ENCODE peak calls at places on chromosome 13, in nine cellular contexts. U, B, E, O, D, C, N, H and V are unnamed samples.
A peak's percentile ranks its signal among the peaks of the same experiment; 100 is the strongest.

GRCh38 chr13:80040219-80040976 is 300.5 kb downstream of the SPRY2 start:
- DNase-seq in U (no peak), B (no peak), E (no peak), O (no peak), D (no peak), C (no peak), N (no peak), H (no peak), V (no peak)

GRCh38 chr13:91652389-91652788 is 254.0 kb downstream of the GPC5 start:
- DNase-seq in U (no peak), B (no peak), E (no peak), O (no peak), D (no peak), C (no peak), N (no peak), H (no peak), V (no peak)

GRCh38 chr13:106103779-106104178 is 431.7 kb downstream of the EFNB2 start:
- DNase-seq in U (no peak), B (no peak), E (no peak), O (no peak), D (no peak), C (no peak), N (no peak), H (no peak), V (no peak)

GRCh38 chr13:50474094-50474654 is 369.3 kb downstream of the DLEU7 start:
- DNase-seq in U (no peak), B (no peak), E (no peak), O (no peak), D (no peak), C (no peak), N (no peak), H (no peak), V (no peak)

GRCh38 chr13:85347251-85347650 is 452.0 kb downstream of the SLITRK6 start:
- DNase-seq in U (no peak), B (no peak), E (no peak), O (no peak), D (no peak), C (no peak), N (no peak), H (no peak), V (no peak)

GRCh38 chr13:44726214-44726613 is 150.1 kb upstream of the TSC22D1 start:
- DNase-seq in U (no peak), B (no peak), E (no peak), O (no peak), D (no peak), C (no peak), N (no peak), H (no peak), V (no peak)

GRCh38 chr13:23707674-23708073 is 137.5 kb downstream of the TNFRSF19 start:
- DNase-seq in U (no peak), B (no peak), E (no peak), O (no peak), D (no peak), C (no peak), N (no peak), H (no peak), V (no peak)

GRCh38 chr13:83819156-83819555 is 63.1 kb downstream of the SLITRK1 start:
- DNase-seq in U (no peak), B (no peak), E (no peak), O (no peak), D (no peak), C (no peak), N (no peak), H (no peak), V (no peak)

GRCh38 chr13:54852831-54853230 is 1824.2 kb downstream of the OLFM4 start:
- DNase-seq in U (no peak), B (no peak), E (no peak), O (no peak), D (no peak), C (no peak), N (no peak), H (no peak), V (no peak)

GRCh38 chr13:28451482-28452217 is 43.3 kb downstream of the FLT1 start:
- DNase-seq in U (no peak), B (no peak), E (no peak), O (no peak), D (no peak), C (no peak), N (no peak), H (no peak), V (no peak)

GRCh38 chr13:39202746-39203145 is 164.5 kb downstream of the NHLRC3 start:
- DNase-seq in U (no peak), B (no peak), E (no peak), O (no peak), D (no peak), C (no peak), N (no peak), H (no peak), V (no peak)

DNA sequence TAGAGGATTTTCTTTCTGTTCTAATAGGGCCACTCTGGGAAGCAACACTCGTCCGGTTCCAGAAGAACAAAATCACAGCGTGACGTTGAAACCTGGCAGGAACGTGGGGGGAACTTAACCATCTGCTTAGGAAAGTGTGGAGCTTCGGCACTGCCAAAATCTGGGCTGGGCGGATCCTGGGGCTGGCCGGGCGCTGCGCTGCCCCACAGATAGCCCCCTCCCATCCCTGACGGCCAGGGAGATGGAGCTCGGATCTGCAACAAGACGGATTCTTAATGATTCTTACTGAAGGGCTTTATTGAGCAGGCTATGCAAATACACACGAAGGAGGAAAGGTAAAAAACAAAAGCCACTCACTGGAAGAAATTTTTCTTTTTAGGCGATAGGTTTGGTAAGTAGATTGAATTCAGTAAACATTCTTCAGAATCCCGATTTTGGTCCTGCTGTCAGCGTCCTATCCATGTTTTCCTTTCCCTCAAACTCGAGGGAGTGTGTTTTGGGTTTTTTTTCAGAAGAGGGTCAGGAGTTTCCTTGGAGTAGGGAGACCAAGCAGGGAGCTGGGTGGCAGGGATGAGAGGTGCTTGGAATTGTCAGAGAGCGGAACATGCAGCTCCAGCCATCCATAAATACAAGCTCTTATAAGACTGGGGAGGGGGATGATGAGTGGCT is 1.4 kb upstream of the PCDH8 start:
- DNase-seq in U (no peak), B (no peak), E (no peak), O (no peak), D (no peak), C (no peak), N (no peak), H (no peak), V (no peak)
- H3K27me3 ChIP-seq in U (peaks cover 58% of the 10 kb centered on the region), B (peaks cover 50% of the 10 kb centered on the region), E (peaks cover 49% of the 10 kb centered on the region), O (peaks cover 10% of the 10 kb centered on the region), D (peaks cover 37% of the 10 kb centered on the region), C (peaks cover 70% of the 10 kb centered on the region), N (peaks cover 90% of the 10 kb centered on the region), H (peaks cover 48% of the 10 kb centered on the region), V (peaks cover 59% of the 10 kb centered on the region)

GRCh38 chr13:98959775-98960325 is 18.0 kb downstream of the DOCK9 start:
- DNase-seq in U (no peak), B (no peak), E (no peak), O (no peak), D (no peak), C (no peak), N (no peak), H (no peak), V (no peak)

GRCh38 chr13:98955336-98955735 is 22.5 kb downstream of the DOCK9 start:
- DNase-seq in U (no peak), B (no peak), E (no peak), O (no peak), D (no peak), C (no peak), N (no peak), H (no peak), V (no peak)

GRCh38 chr13:98958443-98958794 is 19.4 kb downstream of the DOCK9 start:
- DNase-seq in U (no peak), B (no peak), E (no peak), O (no peak), D (no peak), C (no peak), N (no peak), H (no peak), V (no peak)

GRCh38 chr13:98959299-98959698 is 18.6 kb downstream of the DOCK9 start:
- DNase-seq in U (no peak), B (no peak), E (no peak), O (no peak), D (no peak), C (peak; percentile 37), N (no peak), H (no peak), V (no peak)

DNA sequence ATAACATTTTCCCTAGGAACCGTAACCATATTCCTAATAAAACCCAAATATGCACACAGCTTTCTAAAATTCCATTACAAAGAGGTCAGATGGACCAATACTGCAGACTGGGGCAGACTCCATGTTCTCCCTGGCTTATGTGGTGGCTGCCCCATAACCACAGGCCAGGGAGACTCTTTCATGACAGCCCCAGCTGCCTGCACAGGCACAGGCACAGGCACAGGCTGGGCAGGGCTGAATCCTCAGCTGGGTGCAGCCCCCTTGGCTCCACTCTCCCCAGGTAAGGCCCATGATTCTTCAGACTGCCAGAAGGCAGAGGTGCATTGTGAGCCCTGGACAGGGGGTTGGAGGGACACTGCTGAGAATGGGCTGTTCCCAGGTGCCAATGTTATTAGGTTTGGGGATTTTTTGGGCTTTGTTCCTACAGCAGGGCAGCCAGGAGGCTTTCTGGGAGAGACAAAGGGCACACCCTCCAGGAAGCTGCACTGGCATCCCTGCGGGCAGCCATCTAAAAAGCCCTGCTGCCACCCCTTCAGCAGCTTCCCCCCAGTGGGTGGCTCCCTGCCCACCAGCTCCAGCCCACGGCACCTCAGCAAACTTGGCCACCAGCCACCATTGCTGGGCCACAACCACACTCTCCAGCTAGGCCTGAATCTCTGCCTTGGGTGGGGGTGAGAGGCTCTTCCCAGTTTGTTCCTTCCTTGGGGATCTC is 20.0 kb downstream of the DOCK9 start:
- DNase-seq in U (no peak), B (no peak), E (no peak), O (no peak), D (no peak), C (no peak), N (no peak), H (no peak), V (no peak)
- TF ChIP-seq EP300 in U (no peak), B (no peak), E (no peak), O (no peak), D (no peak), C (no peak), N (no peak), H (no peak), V (no peak)

GRCh38 chr13:113083402-113084061 is 22.1 kb upstream of the F7 start:
- DNase-seq in U (peak; percentile 89), B (no peak), E (no peak), O (no peak), D (no peak), C (peak; percentile 41), N (no peak), H (no peak), V (no peak)
- H3K27me3 ChIP-seq in U (no peaks in the 10 kb centered on the region), B (no peaks in the 10 kb centered on the region), E (no peaks in the 10 kb centered on the region), O (no peaks in the 10 kb centered on the region), D (no peaks in the 10 kb centered on the region), C (no peaks in the 10 kb centered on the region), N (peaks cover 10% of the 10 kb centered on the region), H (no peaks in the 10 kb centered on the region), V (no peaks in the 10 kb centered on the region)

DNA sequence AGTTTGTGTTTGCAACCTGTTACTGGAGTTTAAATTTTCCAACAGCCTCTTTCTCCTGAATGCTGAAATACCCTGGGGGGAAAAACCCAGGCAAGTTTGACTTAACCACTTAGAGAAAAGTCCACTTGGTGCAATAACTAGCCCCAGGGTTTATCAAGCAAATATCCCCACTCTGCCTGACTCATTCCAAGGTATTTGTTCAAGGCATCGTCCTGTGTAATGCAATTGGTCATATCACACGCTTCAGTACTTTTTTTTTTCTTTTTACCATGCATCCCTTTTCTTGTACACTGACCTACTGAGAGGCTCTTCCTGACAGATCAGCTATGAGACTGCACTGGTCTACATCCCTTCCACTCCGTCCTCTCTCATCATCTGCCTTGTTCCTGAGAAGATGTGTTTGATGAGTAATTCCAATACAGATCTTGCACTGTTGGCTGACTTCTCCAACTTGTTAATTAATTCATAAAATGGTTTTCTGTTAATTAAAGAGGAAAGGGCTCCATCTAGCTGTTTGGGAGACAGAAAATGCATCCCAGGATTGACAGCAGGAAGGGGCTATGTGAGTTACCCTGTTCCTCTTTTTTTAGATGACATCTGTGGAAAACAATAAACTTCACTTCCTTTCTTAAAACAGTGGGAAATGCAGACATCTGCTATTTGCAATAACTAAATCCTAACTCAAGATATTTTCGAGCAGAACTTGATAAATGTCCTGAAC is 212.6 kb upstream of the IRS2 start:
- DNase-seq in U (no peak), B (no peak), E (no peak), O (no peak), D (no peak), C (no peak), N (no peak), H (no peak), V (no peak)
- TF ChIP-seq EP300 in U (no peak), B (no peak), E (no peak), O (no peak), D (no peak), C (no peak), N (no peak), H (no peak), V (no peak)